ENCODE peak calls at places on chromosomes 12 and 14, in five cellular contexts. Q, H, M, F and A are unnamed samples.

GRCh38 chr14:25042362-25043299 is 7.3 kb downstream of the STXBP6 start:
- DNase-seq in Q (no peak), M (peak; percentile 75), F (no peak), H (no peak), A (peak; percentile 80)

GRCh38 chr12:75908961-75909699 is 122.4 kb downstream of the PHLDA1 start:
- DNase-seq in M (peak; percentile 27), H (no peak), F (no peak), Q (no peak), A (no peak)

GRCh38 chr12:104515899-104516298 is 59.2 kb downstream of the CHST11 start:
- DNase-seq in Q (no peak), M (no peak), H (no peak), F (no peak), A (no peak)

GRCh38 chr14:104431929-104432541 is 147.5 kb upstream of the C14orf180 start:
- DNase-seq in M (no peak), H (no peak), Q (no peak), F (no peak), A (no peak)

GRCh38 chr12:46569826-46570390 is 197.3 kb upstream of the SLC38A2 start:
- DNase-seq in M (no peak), F (no peak), Q (no peak), H (no peak), A (no peak)

GRCh38 chr14:65502676-65503124 is 90.2 kb downstream of the FUT8 start:
- DNase-seq in Q (no peak), F (peak; percentile 45), H (peak; percentile 3), M (no peak), A (no peak)

GRCh38 chr12:30286345-30286926 is 409.2 kb downstream of the IPO8 start:
- DNase-seq in M (peak; percentile 6), Q (peak; percentile 46), H (peak; percentile 22), F (no peak), A (peak; percentile 52)

GRCh38 chr14:58297412-58297761 is 968 bp upstream of the ARID4A start:
- DNase-seq in Q (peak; percentile 7), M (no peak), F (peak; percentile 52), H (no peak), A (peak; percentile 55)

GRCh38 chr14:64279719-64280668 is 14.2 kb downstream of the ESR2 start:
- DNase-seq in Q (no peak), F (peak; percentile 48), M (no peak), H (no peak), A (no peak)

GRCh38 chr12:117328556-117329100 is 32.8 kb downstream of the NOS1 start:
- DNase-seq in M (no peak), F (no peak), H (no peak), Q (no peak), A (no peak)

GRCh38 chr14:22221508-22221907 is 367.5 kb downstream of the DAD1 start:
- DNase-seq in H (peak; percentile 12), Q (peak; percentile 12), F (no peak), M (peak; percentile 39), A (peak; percentile 61)

GRCh38 chr14:55540847-55541773 is 38.9 kb upstream of the KTN1 start:
- DNase-seq in H (no peak), Q (no peak), F (peak; percentile 77), M (no peak), A (no peak)

GRCh38 chr12:25692115-25693035 is 139.3 kb upstream of the LMNTD1 start:
- DNase-seq in M (no peak), F (no peak), H (no peak), Q (no peak), A (peak; percentile 12)

GRCh38 chr14:52835122-52835903 is 43.9 kb upstream of the GNPNAT1 start:
- DNase-seq in M (no peak), H (peak; percentile 57), F (no peak), Q (no peak), A (peak; percentile 47)

GRCh38 chr12:24596768-24597388 is 352.0 kb downstream of the BCAT1 start:
- DNase-seq in F (no peak), Q (peak; percentile 28), M (peak; percentile 24), H (no peak), A (peak; percentile 74)

GRCh38 chr12:116293687-116294463 is 16.4 kb upstream of the MED13L start:
- DNase-seq in M (no peak), H (no peak), F (no peak), Q (no peak), A (no peak)

GRCh38 chr12:107903377-107904061 is 129.0 kb downstream of the ASCL4 start:
- DNase-seq in F (no peak), M (no peak), Q (peak; percentile 81), H (no peak), A (peak; percentile 91)

GRCh38 chr12:64756371-64756770 is 2.8 kb downstream of the GNS start:
- DNase-seq in H (no peak), M (no peak), Q (peak; percentile 55), F (no peak), A (no peak)

GRCh38 chr14:32933943-32934890 is 4.5 kb upstream of the NPAS3 start:
- DNase-seq in Q (no peak), F (no peak), H (no peak), M (no peak), A (peak; percentile 53)

GRCh38 chr14:71289536-71289935 is 382.3 kb downstream of the PCNX1 start:
- DNase-seq in H (no peak), Q (peak; percentile 91), M (no peak), F (peak; percentile 98), A (no peak)

GRCh38 chr12:47752552-47752951 is 6.1 kb downstream of the RAPGEF3 start:
- DNase-seq in F (peak; percentile 86), M (no peak), Q (no peak), H (no peak), A (no peak)

GRCh38 chr14:91406982-91407381 is 10.6 kb downstream of the CCDC88C start:
- DNase-seq in Q (no peak), H (no peak), F (no peak), M (no peak), A (no peak)

GRCh38 chr12:104049278-104050257 is at the start of gene GLT8D2:
- DNase-seq in H (no peak), M (no peak), Q (no peak), F (peak; percentile 34), A (peak; percentile 81)

GRCh38 chr12:108381793-108382436 is 42.8 kb upstream of the CMKLR1 start:
- DNase-seq in F (no peak), Q (peak; percentile 23), M (no peak), H (no peak), A (peak; percentile 68)

DNA sequence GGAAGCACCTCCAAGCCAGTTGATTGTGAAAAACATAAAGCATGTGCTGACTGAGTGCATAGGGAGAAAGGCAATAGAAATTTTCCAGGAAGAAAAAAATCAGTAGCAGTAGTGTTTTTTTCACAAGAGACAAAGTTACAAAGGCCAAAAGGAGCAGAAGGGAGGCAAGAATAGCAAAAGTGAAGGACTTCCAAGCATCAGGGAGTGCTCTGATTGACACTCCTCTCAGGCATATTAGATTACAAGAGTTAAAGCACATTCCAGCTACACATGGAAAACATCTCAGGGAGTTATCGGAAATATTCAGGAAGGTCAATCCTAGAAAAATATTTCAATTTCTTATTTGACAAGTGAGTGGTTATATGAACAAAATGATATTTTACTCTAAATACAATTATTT is 508.0 kb downstream of the MDGA2 start:
- DNase-seq in Q (no peak), F (no peak), M (no peak), H (no peak), A (no peak)
- H3K27ac ChIP-seq in Q (no peak overlapping the region), F (no peak overlapping the region), M (no peak overlapping the region), H (no peak overlapping the region), A (no peak overlapping the region)

GRCh38 chr12:56488041-56488955 is at the start of gene GLS2:
- DNase-seq in M (peak; percentile 76), H (no peak), Q (peak; percentile 80), F (peak; percentile 59), A (peak; percentile 92)
- TF ChIP-seq EZH2 in M (no peak), H (no peak), Q (no peak), F (no peak), A (no peak)

GRCh38 chr12:68780731-68781130 is 27.2 kb upstream of the MDM2 start:
- DNase-seq in F (no peak), H (no peak), Q (no peak), M (no peak), A (no peak)
- H3K27ac ChIP-seq in F (no peak overlapping the region), H (no peak overlapping the region), Q (no peak overlapping the region), M (no peak overlapping the region), A (no peak overlapping the region)

DNA sequence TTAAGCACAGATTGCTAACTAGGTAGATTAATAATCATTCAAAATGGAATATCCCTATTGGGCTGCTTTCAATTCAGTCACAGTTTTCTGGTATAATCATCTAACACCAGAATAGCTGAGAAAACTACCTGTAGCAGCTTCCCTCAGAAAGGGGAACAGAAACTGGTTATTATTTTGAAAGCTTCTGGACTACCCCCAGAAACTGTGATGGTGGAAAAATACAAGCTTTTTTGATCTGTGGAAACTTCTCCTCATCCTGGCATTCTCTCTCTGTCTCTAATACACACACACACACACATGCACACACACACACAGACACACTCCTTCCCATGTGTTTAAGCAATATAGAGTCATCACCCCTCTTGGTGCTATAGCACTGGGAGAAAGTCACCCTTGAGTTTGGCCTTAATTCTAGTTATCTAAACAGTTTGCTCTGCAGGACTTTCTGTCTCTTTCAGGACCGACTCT is 251.5 kb upstream of the LMO3 start:
- DNase-seq in F (no peak), H (no peak), Q (peak; percentile 39), M (no peak), A (no peak)
- TF ChIP-seq EZH2 in F (no peak), H (no peak), Q (no peak), M (no peak), A (no peak)

GRCh38 chr14:78319411-78319810 is 149.2 kb downstream of the NRXN3 start:
- DNase-seq in M (no peak), H (no peak), F (no peak), Q (no peak), A (no peak)
- H3K27ac ChIP-seq in M (no peak overlapping the region), H (no peak overlapping the region), F (no peak overlapping the region), Q (no peak overlapping the region), A (no peak overlapping the region)

GRCh38 chr12:53930591-53931255 is 7.9 kb upstream of the HOXC13 start:
- DNase-seq in H (no peak), Q (no peak), F (no peak), M (no peak), A (peak; percentile 49)

GRCh38 chr12:53927220-53928029 is 11.2 kb upstream of the HOXC13 start:
- DNase-seq in M (no peak), F (no peak), Q (no peak), H (no peak), A (peak; percentile 55)

GRCh38 chr12:53931844-53932581 is 6.6 kb upstream of the HOXC13 start:
- DNase-seq in F (no peak), H (no peak), Q (no peak), M (no peak), A (no peak)

GRCh38 chr12:53928054-53928879 is 10.4 kb upstream of the HOXC13 start:
- DNase-seq in H (no peak), F (no peak), Q (no peak), M (no peak), A (peak; percentile 24)

DNA sequence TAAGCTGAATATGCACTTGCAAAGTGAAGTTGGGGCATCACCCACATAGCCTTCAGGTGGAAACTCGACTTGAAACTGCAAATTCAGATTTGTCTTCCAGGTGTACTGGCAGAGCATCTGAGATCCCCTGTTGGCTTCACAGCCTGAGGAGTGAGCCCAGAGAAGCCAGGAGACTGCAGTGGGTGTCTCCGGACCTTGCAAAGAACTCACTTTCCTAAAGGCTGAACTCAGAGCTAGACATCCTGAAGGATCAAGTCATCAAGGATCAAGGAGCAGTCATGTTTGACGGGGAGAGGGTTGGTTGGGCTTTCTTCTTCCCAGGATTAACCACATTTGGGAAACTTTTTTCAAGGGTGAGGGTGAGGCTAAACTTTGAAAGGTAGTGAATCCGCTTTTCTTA is 9.1 kb upstream of the HOXC13 start:
- DNase-seq in Q (no peak), M (no peak), H (no peak), F (no peak), A (no peak)
- TF ChIP-seq EZH2 in Q (no peak), M (no peak), H (no peak), F (no peak), A (peak; percentile 67)

GRCh38 chr14:51458563-51458955 is 193.2 kb upstream of the FRMD6 start:
- DNase-seq in Q (no peak), M (no peak), F (no peak), H (no peak), A (no peak)
- H3K27ac ChIP-seq in Q (no peak overlapping the region), M (no peak overlapping the region), F (no peak overlapping the region), H (no peak overlapping the region), A (no peak overlapping the region)